ENCODE peak calls at places on chromosomes 6 and 20, in ten cellular contexts. Y is RWPE1, C is HFFc6, Q is mammary epithelial cell, F is psoas muscle, A is endothelial cell, I is GM13977, X is WTC11, E is epithelial cell of esophagus, L is PC-9. Z is an unnamed sample.

GRCh38 chr6:129901910-129902309 is 40.8 kb upstream of the TMEM244 start:
- DNase-seq in E (peak; percentile 82), Y (peak; percentile 52), X (no peak), L (no peak), Q (peak; percentile 74), C (no peak), I (no peak), F (no peak), A (no peak), Z (no peak)

GRCh38 chr6:154156135-154156948 is 117.3 kb downstream of the OPRM1 start:
- DNase-seq in L (peak; percentile 52), X (peak; percentile 50), F (no peak), Q (no peak), C (peak; percentile 41), E (peak; percentile 60), Y (no peak), A (peak; percentile 54), I (peak; percentile 20), Z (no peak)

GRCh38 chr6:7052441-7052936 is 55.3 kb upstream of the RREB1 start:
- DNase-seq in Y (no peak), A (peak; percentile 26), E (no peak), I (peak; percentile 52), L (peak; percentile 50), F (peak; percentile 92), X (peak; percentile 57), C (peak; percentile 49), Q (peak; percentile 7), Z (no peak)

GRCh38 chr6:26394289-26394688 is 7.8 kb upstream of the BTN3A1 start:
- DNase-seq in C (peak; percentile 72), F (no peak), E (peak; percentile 90), X (no peak), Q (peak; percentile 88), I (no peak), Y (peak; percentile 48), A (no peak), L (peak; percentile 65), Z (peak; percentile 25)

GRCh38 chr6:155154158-155154830 is 109.5 kb upstream of the CLDN20 start:
- DNase-seq in F (no peak), Q (peak; percentile 80), A (no peak), E (peak; percentile 77), I (no peak), Y (peak; percentile 57), X (no peak), L (peak; percentile 32), C (peak; percentile 94), Z (no peak)

GRCh38 chr6:84528201-84528600 is 236.2 kb downstream of the TBX18 start:
- DNase-seq in X (no peak), E (no peak), Y (no peak), Q (no peak), L (no peak), F (no peak), I (no peak), C (no peak), A (no peak), Z (no peak)

GRCh38 chr20:50837532-50838321 is 42.9 kb downstream of the BCAS4 start:
- DNase-seq in Q (peak; percentile 89), E (peak; percentile 63), C (peak; percentile 90), A (no peak), X (no peak), F (no peak), Y (peak; percentile 61), I (peak; percentile 60), L (no peak), Z (peak; percentile 93)

GRCh38 chr20:48823960-48824497 is 3.8 kb downstream of the PREX1 start:
- DNase-seq in A (no peak), Y (peak; percentile 73), F (no peak), I (peak; percentile 84), E (peak; percentile 84), X (no peak), L (no peak), C (peak; percentile 83), Q (peak; percentile 90), Z (peak; percentile 42)

GRCh38 chr20:14860410-14860814 is 523.0 kb upstream of the FLRT3 start:
- DNase-seq in Q (no peak), I (no peak), C (no peak), L (no peak), F (no peak), E (peak; percentile 13), X (peak; percentile 46), A (no peak), Y (no peak), Z (no peak)

GRCh38 chr6:45676376-45676775 is 298.6 kb upstream of the SUPT3H start:
- DNase-seq in X (no peak), L (no peak), I (no peak), F (no peak), A (no peak), Y (no peak), C (no peak), E (no peak), Q (no peak), Z (no peak)

GRCh38 chr6:44655368-44656342 is 268.1 kb downstream of the CDC5L start:
- DNase-seq in C (peak; percentile 24), A (peak; percentile 92), E (peak; percentile 65), Q (peak; percentile 22), X (peak; percentile 91), L (peak; percentile 77), Y (peak; percentile 52), F (peak; percentile 90), I (peak; percentile 78), Z (peak; percentile 23)

GRCh38 chr6:95819939-95820338 is 195.8 kb upstream of the FUT9 start:
- DNase-seq in I (no peak), Q (no peak), C (no peak), A (no peak), F (no peak), Y (no peak), E (no peak), X (peak; percentile 28), L (no peak), Z (no peak)

DNA sequence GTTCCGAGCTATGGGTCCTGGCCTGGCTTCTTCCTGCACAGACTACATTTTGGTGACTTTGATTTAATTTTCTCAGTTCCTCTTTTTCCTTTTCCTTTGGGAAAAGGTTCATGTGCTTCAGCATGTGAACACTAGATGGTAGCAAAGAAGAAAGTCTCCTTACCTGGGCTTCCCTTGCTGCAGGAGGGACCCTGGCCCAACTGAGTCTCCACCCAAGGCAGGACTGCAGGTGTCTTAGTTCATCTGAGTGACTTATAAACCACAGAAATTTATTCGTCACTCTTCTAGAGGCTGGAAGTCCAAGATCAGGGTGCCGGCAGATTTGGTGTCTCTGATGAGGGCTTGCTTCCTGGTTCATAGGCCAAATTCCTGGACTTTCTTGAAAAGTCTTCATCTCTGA is 163.2 kb downstream of the SYCP2 start:
- DNase-seq in Q (no peak), X (no peak), I (no peak), L (no peak), C (no peak), F (no peak), E (no peak), Y (peak; percentile 67), A (no peak), Z (no peak)
- TF ChIP-seq CTCF in Q (peak; percentile 34), X (no peak), I (peak; percentile 44), L (peak; percentile 67), C (peak; percentile 36), F (no peak), E (peak; percentile 33), Y (no peak), A (peak; percentile 43), Z (no peak)

GRCh38 chr20:46618316-46619110 is 32.7 kb downstream of the SLC13A3 start:
- DNase-seq in L (no peak), X (no peak), A (no peak), E (no peak), C (no peak), F (no peak), Q (no peak), Y (no peak), I (no peak), Z (no peak)

GRCh38 chr20:46619445-46619844 is 31.8 kb downstream of the SLC13A3 start:
- DNase-seq in X (no peak), Q (no peak), C (no peak), E (no peak), Y (no peak), F (no peak), A (no peak), I (no peak), L (no peak), Z (no peak)

GRCh38 chr20:46609043-46609442 is 42.2 kb downstream of the SLC13A3 start:
- DNase-seq in F (no peak), L (no peak), Y (no peak), X (no peak), Q (no peak), A (no peak), C (no peak), I (no peak), E (no peak), Z (no peak)

GRCh38 chr20:46610145-46610544 is 41.1 kb downstream of the SLC13A3 start:
- DNase-seq in C (no peak), A (no peak), Y (no peak), L (no peak), X (no peak), E (no peak), F (no peak), I (no peak), Q (no peak), Z (no peak)

DNA sequence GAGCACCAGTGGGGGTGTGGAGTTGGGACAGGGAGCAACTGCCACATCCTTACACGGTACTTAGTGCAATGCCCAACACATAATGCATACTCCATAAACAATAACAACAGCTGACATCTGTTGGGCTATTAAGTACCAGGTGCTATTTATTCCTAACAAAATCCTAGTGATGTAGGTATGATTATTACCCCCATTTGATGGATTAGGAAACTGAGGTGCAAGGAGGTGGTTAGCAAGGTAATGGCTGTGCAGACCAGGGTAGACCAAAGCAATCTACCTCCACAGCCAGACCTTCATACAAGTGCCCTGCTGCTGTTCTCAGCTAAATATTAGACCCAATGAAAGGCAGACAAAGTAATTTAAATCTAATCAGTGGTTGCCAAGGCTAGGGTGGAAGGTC is 36.8 kb downstream of the SLC13A3 start:
- DNase-seq in L (no peak), C (no peak), I (no peak), A (no peak), X (no peak), Q (no peak), Y (no peak), F (no peak), E (no peak), Z (no peak)
- TF ChIP-seq CTCF in L (no peak), C (no peak), I (no peak), A (no peak), X (no peak), Q (no peak), Y (no peak), F (no peak), E (no peak), Z (no peak)

DNA sequence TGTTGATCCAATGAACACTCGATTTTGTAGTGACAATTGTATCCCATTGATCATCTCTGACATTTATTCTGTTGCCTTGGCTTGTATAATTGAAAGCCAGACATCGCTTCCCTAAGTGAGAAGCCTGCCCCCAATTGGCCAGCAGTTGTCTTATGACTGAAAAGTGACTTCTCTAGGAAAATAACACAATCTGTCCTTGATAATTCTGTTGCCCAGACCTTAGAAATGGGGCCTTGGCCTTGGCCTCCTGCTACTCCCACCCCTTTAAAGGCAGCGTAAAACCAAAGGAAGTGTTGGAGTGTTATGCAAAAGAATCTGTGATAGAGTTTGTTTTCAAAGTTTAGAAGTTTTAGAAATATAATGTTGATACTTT is 39.8 kb downstream of the TXLNB start:
- DNase-seq in I (no peak), A (no peak), L (no peak), Y (no peak), Q (no peak), E (no peak), F (no peak), X (no peak), C (no peak), Z (no peak)
- TF ChIP-seq CTCF in I (no peak), A (no peak), L (no peak), Y (no peak), Q (no peak), E (no peak), F (no peak), X (no peak), C (no peak), Z (no peak)

GRCh38 chr20:24960302-24960801 is 11.3 kb downstream of the CST7 start:
- DNase-seq in I (no peak), F (no peak), X (no peak), L (no peak), A (no peak), Q (no peak), Y (no peak), E (no peak), C (no peak), Z (no peak)
- TF ChIP-seq CTCF in I (no peak), F (no peak), X (no peak), L (no peak), A (no peak), Q (no peak), Y (no peak), E (no peak), C (no peak), Z (no peak)